ENCODE peak calls at places on chromosomes 11 and 22, in nine cellular contexts. F is stimulated activated CD8-positive, alpha-beta memory T cell treated with anti-CD3 and anti-CD28 coated beads, Interleukin-2, amount 100 ng/mL, for 48 hours; L is Calu3; I is A673; D is Caki2; B is glutamatergic neuron; V is AG10803; Q is NCI-H2171 treated with DMSO at 0.1 percent for 48 hours; X is NCI-H345. Z is an unnamed sample.

GRCh38 chr22:31870890-31871289 is 73.4 kb upstream of the YWHAH start:
- DNase-seq in D (no peak), F (no peak), X (no peak), B (no peak), I (no peak), Q (no peak), L (no peak), V (peak; percentile 76), Z (peak; percentile 74)

GRCh38 chr22:39731881-39732555 is 161.5 kb downstream of the CACNA1I start:
- DNase-seq in D (no peak), Q (peak; percentile 27), I (no peak), X (no peak), L (no peak), B (no peak), F (no peak), V (no peak), Z (no peak)

GRCh38 chr11:32580967-32581366 is 2.7 kb upstream of the EIF3M start:
- DNase-seq in D (no peak), L (no peak), F (no peak), I (no peak), V (no peak), B (no peak), Q (no peak), X (no peak), Z (peak; percentile 60)

GRCh38 chr11:60842688-60843605 is 1.0 kb downstream of the CCDC86 start:
- DNase-seq in V (peak; percentile 7), B (no peak), D (no peak), Q (no peak), X (no peak), I (no peak), F (no peak), L (no peak), Z (no peak)

GRCh38 chr11:68297812-68298658 is 14.4 kb upstream of the LRP5 start:
- DNase-seq in B (peak; percentile 87), F (peak; percentile 66), D (peak; percentile 49), L (peak; percentile 87), V (peak; percentile 62), X (peak; percentile 50), Q (peak; percentile 3), I (peak; percentile 83), Z (peak; percentile 81)

GRCh38 chr11:8354622-8355417 is 91.1 kb upstream of the LMO1 start:
- DNase-seq in B (no peak), L (peak; percentile 24), D (peak; percentile 8), V (no peak), I (no peak), F (no peak), X (peak; percentile 54), Q (peak; percentile 80), Z (peak; percentile 19)

GRCh38 chr11:75795276-75796090 is 19.5 kb upstream of the UVRAG start:
- DNase-seq in X (no peak), V (no peak), F (no peak), I (no peak), B (no peak), D (no peak), L (no peak), Q (no peak), Z (no peak)

GRCh38 chr11:45161252-45162063 is 15.0 kb downstream of the PRDM11 start:
- DNase-seq in X (no peak), B (no peak), V (peak; percentile 19), D (no peak), Q (no peak), F (no peak), I (no peak), L (no peak), Z (no peak)

GRCh38 chr11:16612801-16613400 is 125.5 kb upstream of the C11orf58 start:
- DNase-seq in D (peak; percentile 10), V (no peak), L (no peak), I (peak; percentile 42), B (no peak), X (peak; percentile 69), Q (no peak), F (no peak), Z (no peak)

Z was measured in A549.